ENCODE peak calls at places on chromosomes 12 and 14, in five cellular contexts. U is heart left ventricle, Y is tibial nerve, F is IMR-90, Z is H54. I is an unnamed sample.
A peak's percentile ranks its signal among the peaks of the same experiment; 100 is the strongest.

GRCh38 chr12:103495158-103495782 is 498 bp downstream of the C12orf42 start:
- DNase-seq in U (no peak), Y (no peak), F (no peak), Z (no peak), I (no peak)

GRCh38 chr12:85805654-85806053 is 30.6 kb downstream of the RASSF9 start:
- DNase-seq in U (peak; percentile 27), Y (no peak), F (no peak), Z (no peak), I (no peak)

GRCh38 chr14:69711471-69712216 is 55.3 kb upstream of the SRSF5 start:
- DNase-seq in U (no peak), Y (no peak), F (no peak), Z (no peak), I (no peak)

GRCh38 chr12:16573652-16574077 is 32.3 kb downstream of the LMO3 start:
- DNase-seq in U (peak; percentile 31), Y (peak; percentile 29), F (peak; percentile 32), Z (no peak), I (no peak)

GRCh38 chr14:89445252-89445973 is 28.4 kb upstream of the FOXN3 start:
- DNase-seq in U (no peak), Y (no peak), F (peak; percentile 33), Z (no peak), I (no peak)

GRCh38 chr12:94795053-94795452 is 144.7 kb upstream of the TMCC3 start:
- DNase-seq in U (no peak), Y (no peak), F (no peak), Z (no peak), I (no peak)

GRCh38 chr12:89980236-89980635 is 271.6 kb upstream of the ATP2B1 start:
- DNase-seq in U (peak; percentile 30), Y (no peak), F (peak; percentile 59), Z (no peak), I (no peak)

GRCh38 chr12:56158926-56159461 is 835 bp downstream of the MYL6 start:
- DNase-seq in U (peak; percentile 92), Y (peak; percentile 62), F (peak; percentile 58), Z (no peak), I (peak; percentile 57)

GRCh38 chr14:24806061-24806678 is 172.2 kb upstream of the GZMB start:
- DNase-seq in U (peak; percentile 69), Y (peak; percentile 38), F (peak; percentile 45), Z (peak; percentile 14), I (peak; percentile 51)

GRCh38 chr12:76186507-76186906 is 102.0 kb upstream of the NAP1L1 start:
- DNase-seq in U (no peak), Y (no peak), F (peak; percentile 64), Z (no peak), I (no peak)

GRCh38 chr12:68796399-68796798 is 11.6 kb upstream of the MDM2 start:
- DNase-seq in U (no peak), Y (no peak), F (no peak), Z (no peak), I (no peak)

GRCh38 chr12:120539303-120539702 is 5.1 kb downstream of the RNF10 start:
- DNase-seq in U (no peak), Y (no peak), F (peak; percentile 55), Z (no peak), I (peak; percentile 44)

GRCh38 chr12:20657496-20657895 is 37.6 kb upstream of the SLCO1C1 start:
- DNase-seq in U (no peak), Y (no peak), F (no peak), Z (no peak), I (no peak)

GRCh38 chr12:68538722-68539614 is 71.7 kb upstream of the RAP1B start:
- DNase-seq in U (peak; percentile 83), Y (peak; percentile 67), F (peak; percentile 26), Z (no peak), I (peak; percentile 66)

GRCh38 chr14:35400707-35401421 is 3.7 kb downstream of the NFKBIA start:
- DNase-seq in U (no peak), Y (no peak), F (no peak), Z (no peak), I (peak; percentile 76)
- TF ChIP-seq POLR2A in U (no peak), Y (no peak), F (no peak), Z (no peak), I (peak; percentile 53)

GRCh38 chr12:111405856-111406473 is at the start of gene SH2B3:
- DNase-seq in U (peak; percentile 80), Y (no peak), F (peak; percentile 48), Z (no peak), I (no peak)
- TF ChIP-seq POLR2A in U (peak; percentile 82), Y (peak; percentile 76), F (peak; percentile 51), Z (peak; percentile 83), I (peak; percentile 77)

DNA sequence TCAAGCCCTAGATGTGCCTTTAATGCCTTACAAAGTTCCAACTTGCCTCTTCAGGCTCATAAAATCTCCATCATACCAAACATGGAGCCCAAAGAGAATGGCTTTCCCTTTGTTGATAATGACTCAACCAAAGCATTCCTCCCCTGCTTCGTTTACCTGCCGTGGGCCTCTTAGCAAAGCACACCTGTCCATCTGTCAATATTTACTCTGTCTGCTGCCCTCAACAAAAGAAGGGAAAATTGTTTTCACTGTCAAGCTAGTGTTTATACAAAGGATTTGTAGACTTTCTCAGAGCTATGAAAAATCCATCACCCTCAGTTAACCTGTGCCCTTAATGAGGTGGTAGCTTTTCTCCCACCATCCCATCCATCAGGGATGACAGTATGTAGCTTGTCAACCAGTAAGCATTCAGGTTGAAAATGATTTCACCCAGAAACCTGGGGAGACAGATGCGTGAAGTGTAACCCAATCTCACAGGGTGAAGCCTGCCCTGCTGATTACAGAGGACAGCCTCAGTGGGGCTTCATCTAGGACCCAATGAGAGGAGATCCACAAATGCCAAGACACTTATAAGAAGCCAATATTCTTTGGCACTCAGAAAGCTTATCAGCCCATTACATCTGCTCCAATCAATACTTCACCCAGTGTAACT is 278.1 kb downstream of the NUAK1 start:
- DNase-seq in U (no peak), Y (no peak), F (no peak), Z (no peak), I (no peak)
- TF ChIP-seq POLR2A in U (no peak), Y (no peak), F (no peak), Z (no peak), I (no peak)

GRCh38 chr14:64701660-64702059 is 2.6 kb upstream of the PLEKHG3 start:
- DNase-seq in U (peak; percentile 3), Y (no peak), F (no peak), Z (no peak), I (no peak)
- TF ChIP-seq POLR2A in U (no peak), Y (no peak), F (no peak), Z (no peak), I (no peak)

GRCh38 chr12:124914392-124915248 is at the start of gene UBC:
- DNase-seq in U (peak; percentile 91), Y (peak; percentile 87), F (peak; percentile 92), Z (no peak), I (peak; percentile 88)

GRCh38 chr12:124913474-124914391 is 717 bp downstream of the UBC start:
- DNase-seq in U (peak; percentile 91), Y (peak; percentile 80), F (peak; percentile 68), Z (no peak), I (peak; percentile 78)

GRCh38 chr12:124910561-124911478 is 3.6 kb downstream of the UBC start:
- DNase-seq in U (no peak), Y (no peak), F (peak; percentile 42), Z (no peak), I (no peak)

GRCh38 chr12:124906606-124907261 is 7.7 kb downstream of the UBC start:
- DNase-seq in U (peak; percentile 85), Y (peak; percentile 87), F (peak; percentile 90), Z (no peak), I (peak; percentile 95)

DNA sequence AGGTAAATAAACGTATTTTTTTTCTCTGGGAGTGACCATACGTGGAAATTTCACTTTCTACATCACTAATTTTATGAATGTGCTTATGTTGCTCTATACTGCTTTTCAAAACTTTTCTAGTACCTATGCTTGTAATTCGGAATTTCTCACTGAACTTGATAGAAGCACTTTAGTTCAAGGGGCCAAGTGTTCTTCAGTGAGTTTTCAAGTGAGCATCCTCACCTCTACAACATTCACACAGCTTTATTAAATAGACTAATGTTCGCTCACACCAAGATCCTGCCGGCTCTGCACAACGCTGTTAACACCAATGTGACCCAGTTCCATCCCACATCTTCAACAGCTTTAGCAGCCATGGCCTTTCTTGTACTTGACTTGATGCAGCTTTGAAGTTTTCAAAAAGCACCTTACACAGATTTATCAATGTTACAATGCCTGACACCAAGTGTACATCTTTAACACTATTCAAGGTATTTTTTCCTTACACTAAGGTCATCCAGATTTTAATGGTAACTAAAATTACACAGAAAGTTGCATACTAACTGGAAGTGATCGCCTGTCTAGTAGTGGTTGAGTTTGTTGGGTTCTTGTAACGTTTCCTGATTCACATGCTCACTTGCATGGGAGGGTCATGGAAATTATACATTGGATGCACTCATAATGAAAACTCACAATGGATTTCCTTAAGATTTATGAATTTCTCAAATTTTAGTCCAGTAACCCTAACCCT is 4.5 kb downstream of the UBC start:
- DNase-seq in U (no peak), Y (no peak), F (peak; percentile 48), Z (no peak), I (no peak)
- TF ChIP-seq POLR2A in U (no peak), Y (no peak), F (no peak), Z (no peak), I (peak; percentile 53)

GRCh38 chr12:46492471-46493351 is 120.1 kb upstream of the SLC38A2 start:
- DNase-seq in U (no peak), Y (no peak), F (peak; percentile 97), Z (no peak), I (peak; percentile 93)
- TF ChIP-seq POLR2A in U (no peak), Y (no peak), F (no peak), Z (no peak), I (peak; percentile 63)

GRCh38 chr12:6936378-6936638 is 7.3 kb upstream of the RNU7-1 start:
- DNase-seq in U (no peak), Y (no peak), F (no peak), Z (no peak), I (no peak)

GRCh38 chr12:6938353-6939186 is 5.0 kb upstream of the RNU7-1 start:
- DNase-seq in U (no peak), Y (no peak), F (no peak), Z (no peak), I (no peak)

GRCh38 chr12:6936642-6937480 is 6.8 kb upstream of the RNU7-1 start:
- DNase-seq in U (no peak), Y (no peak), F (no peak), Z (no peak), I (no peak)

GRCh38 chr12:6939187-6939540 is 4.5 kb upstream of the RNU7-1 start:
- DNase-seq in U (no peak), Y (no peak), F (no peak), Z (no peak), I (no peak)

GRCh38 chr12:6937481-6938352 is 5.9 kb upstream of the RNU7-1 start:
- DNase-seq in U (peak; percentile 95), Y (peak; percentile 80), F (peak; percentile 92), Z (no peak), I (peak; percentile 96)
- TF ChIP-seq POLR2A in U (peak; percentile 79), Y (peak; percentile 91), F (peak; percentile 35), Z (no peak), I (peak; percentile 94)

GRCh38 chr12:48789858-48790326 is 1.0 kb upstream of the ADCY6 start:
- DNase-seq in U (no peak), Y (no peak), F (no peak), Z (no peak), I (no peak)

GRCh38 chr12:48786591-48787544 is 2.0 kb downstream of the ADCY6 start:
- DNase-seq in U (peak; percentile 86), Y (no peak), F (no peak), Z (no peak), I (no peak)

GRCh38 chr12:48787791-48788521 is 933 bp downstream of the ADCY6 start:
- DNase-seq in U (peak; percentile 62), Y (no peak), F (no peak), Z (no peak), I (no peak)

GRCh38 chr12:48788522-48788851 is 402 bp downstream of the ADCY6 start:
- DNase-seq in U (no peak), Y (no peak), F (no peak), Z (no peak), I (peak; percentile 12)

GRCh38 chr12:48788852-48789775 is at the start of gene ADCY6:
- DNase-seq in U (peak; percentile 92), Y (peak; percentile 54), F (peak; percentile 70), Z (peak; percentile 84), I (peak; percentile 79)
- TF ChIP-seq POLR2A in U (peak; percentile 46), Y (peak; percentile 36), F (no peak), Z (peak; percentile 20), I (no peak)